ENCODE peak calls at places on chromosomes 12 and 14, in nine cellular contexts. N is GM12891, V is stomach, D is HL-60, H is H1, I is SK-N-SH, W is transverse colon, X is breast epithelium, F is HCT116. A is an unnamed sample.

GRCh38 chr12:80712866-80713265 is 3.8 kb upstream of the MYF5 start:
- DNase-seq in N (no peak), D (no peak), W (no peak), F (no peak), H (no peak), V (no peak), X (no peak), I (no peak), A (no peak)

GRCh38 chr14:67390135-67390534 is 21.8 kb downstream of the PLEK2 start:
- DNase-seq in X (no peak), H (no peak), F (no peak), I (no peak), D (no peak), W (no peak), N (no peak), V (no peak), A (no peak)

GRCh38 chr14:60915781-60916180 is 65.1 kb downstream of the TRMT5 start:
- DNase-seq in D (no peak), F (no peak), I (no peak), N (no peak), H (no peak), W (no peak), V (no peak), X (no peak), A (no peak)

GRCh38 chr12:124660846-124661245 is 93.4 kb upstream of the NCOR2 start:
- DNase-seq in V (no peak), I (no peak), W (no peak), F (no peak), D (no peak), H (no peak), N (no peak), X (no peak), A (no peak)

GRCh38 chr12:102702447-102703114 is 214.5 kb downstream of the PAH start:
- DNase-seq in V (peak), D (peak), I (peak), H (no peak), F (peak), X (no peak), W (peak), N (peak), A (no peak)

GRCh38 chr14:89617142-89617460 is 200.1 kb upstream of the FOXN3 start:
- DNase-seq in N (no peak), W (no peak), V (no peak), I (no peak), D (no peak), F (no peak), H (no peak), X (no peak), A (no peak)

GRCh38 chr12:31950088-31950487 is 9.1 kb upstream of the RESF1 start:
- DNase-seq in H (no peak), N (no peak), I (no peak), D (no peak), X (no peak), F (no peak), V (no peak), W (no peak), A (no peak)

GRCh38 chr14:42480235-42480634 is 873.6 kb downstream of the LRFN5 start:
- DNase-seq in N (no peak), I (no peak), V (no peak), D (no peak), H (no peak), X (no peak), F (no peak), W (no peak), A (no peak)

GRCh38 chr12:65464930-65465329 is 186.4 kb downstream of the MSRB3 start:
- DNase-seq in H (no peak), D (no peak), W (peak), V (no peak), X (no peak), I (no peak), F (no peak), N (no peak), A (no peak)

GRCh38 chr12:8027856-8028255 is 4.7 kb upstream of the FOXJ2 start:
- DNase-seq in V (no peak), H (no peak), I (no peak), N (no peak), X (no peak), D (no peak), F (no peak), W (no peak), A (no peak)

GRCh38 chr12:8028267-8028666 is 4.2 kb upstream of the FOXJ2 start:
- DNase-seq in X (no peak), W (no peak), I (no peak), N (no peak), H (no peak), F (no peak), D (no peak), V (no peak), A (no peak)

GRCh38 chr12:8031872-8032241 is 659 bp upstream of the FOXJ2 start:
- DNase-seq in X (no peak), D (no peak), F (no peak), H (no peak), V (no peak), I (no peak), W (no peak), N (no peak), A (no peak)

GRCh38 chr12:8030189-8030588 is 2.3 kb upstream of the FOXJ2 start:
- DNase-seq in D (no peak), N (no peak), F (no peak), V (no peak), I (no peak), H (no peak), X (no peak), W (no peak), A (no peak)

DNA sequence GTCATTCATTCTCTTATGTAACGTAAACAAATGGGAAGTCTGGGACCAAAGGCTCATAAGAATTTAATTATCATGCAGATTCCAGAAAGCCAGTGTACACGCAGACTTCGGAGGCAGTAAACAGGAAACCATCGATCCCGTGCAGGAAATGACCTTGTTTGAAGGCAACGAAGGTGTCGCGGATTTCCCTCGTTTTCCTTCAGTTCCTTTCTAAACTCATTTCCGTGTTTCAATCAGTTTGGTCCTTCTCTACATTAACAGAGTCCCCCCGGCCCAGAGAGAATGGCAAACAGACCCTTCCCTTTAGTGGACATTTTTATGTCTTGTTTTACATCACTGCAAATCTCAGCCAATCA is 6.3 kb upstream of the FOXJ2 start:
- DNase-seq in I (no peak), X (no peak), N (no peak), V (no peak), H (no peak), D (no peak), W (no peak), F (no peak), A (no peak)
- TF ChIP-seq POLR2AphosphoS5 in I (peak), X (no peak), N (peak), V (no peak), H (peak), D (no peak), W (peak), F (peak), A (peak)

GRCh38 chr12:49200882-49201594 is 12.2 kb upstream of the TUBA1A start:
- DNase-seq in V (no peak), X (no peak), W (no peak), H (no peak), D (peak), N (peak), F (peak), I (peak), A (peak)

GRCh38 chr12:49206389-49206788 is 17.5 kb upstream of the TUBA1A start:
- DNase-seq in X (no peak), F (no peak), H (no peak), W (no peak), N (no peak), V (no peak), D (no peak), I (no peak), A (no peak)

GRCh38 chr12:49198431-49199155 is 9.7 kb upstream of the TUBA1A start:
- DNase-seq in D (no peak), X (no peak), N (no peak), W (no peak), V (no peak), F (no peak), I (peak), H (no peak), A (no peak)

GRCh38 chr12:49201595-49202295 is 12.9 kb upstream of the TUBA1A start:
- DNase-seq in N (no peak), X (no peak), I (peak), F (no peak), H (no peak), W (no peak), D (peak), V (no peak), A (no peak)
- TF ChIP-seq POLR2AphosphoS5 in N (no peak), X (no peak), I (peak), F (no peak), H (no peak), W (no peak), D (no peak), V (no peak), A (no peak)

GRCh38 chr12:29796823-29797263 is 13.1 kb upstream of the TMTC1 start:
- DNase-seq in H (no peak), F (peak), D (no peak), N (no peak), I (no peak), V (no peak), X (no peak), W (peak), A (no peak)
- TF ChIP-seq POLR2AphosphoS5 in H (no peak), F (no peak), D (no peak), N (no peak), I (no peak), V (peak), X (no peak), W (peak), A (no peak)

GRCh38 chr14:100571837-100572236 is 15.4 kb downstream of the BEGAIN start:
- DNase-seq in V (no peak), H (no peak), W (no peak), I (no peak), F (no peak), N (no peak), D (no peak), X (no peak), A (no peak)

GRCh38 chr14:100575266-100575995 is 11.8 kb downstream of the BEGAIN start:
- DNase-seq in F (no peak), H (no peak), D (no peak), N (no peak), V (no peak), W (no peak), X (no peak), I (no peak), A (no peak)

GRCh38 chr14:100573009-100573756 is 14.0 kb downstream of the BEGAIN start:
- DNase-seq in H (no peak), I (peak), W (no peak), D (no peak), F (no peak), V (no peak), X (no peak), N (no peak), A (no peak)

GRCh38 chr14:100574642-100575031 is 12.6 kb downstream of the BEGAIN start:
- DNase-seq in D (no peak), N (no peak), I (no peak), H (no peak), V (no peak), F (no peak), W (no peak), X (no peak), A (no peak)

DNA sequence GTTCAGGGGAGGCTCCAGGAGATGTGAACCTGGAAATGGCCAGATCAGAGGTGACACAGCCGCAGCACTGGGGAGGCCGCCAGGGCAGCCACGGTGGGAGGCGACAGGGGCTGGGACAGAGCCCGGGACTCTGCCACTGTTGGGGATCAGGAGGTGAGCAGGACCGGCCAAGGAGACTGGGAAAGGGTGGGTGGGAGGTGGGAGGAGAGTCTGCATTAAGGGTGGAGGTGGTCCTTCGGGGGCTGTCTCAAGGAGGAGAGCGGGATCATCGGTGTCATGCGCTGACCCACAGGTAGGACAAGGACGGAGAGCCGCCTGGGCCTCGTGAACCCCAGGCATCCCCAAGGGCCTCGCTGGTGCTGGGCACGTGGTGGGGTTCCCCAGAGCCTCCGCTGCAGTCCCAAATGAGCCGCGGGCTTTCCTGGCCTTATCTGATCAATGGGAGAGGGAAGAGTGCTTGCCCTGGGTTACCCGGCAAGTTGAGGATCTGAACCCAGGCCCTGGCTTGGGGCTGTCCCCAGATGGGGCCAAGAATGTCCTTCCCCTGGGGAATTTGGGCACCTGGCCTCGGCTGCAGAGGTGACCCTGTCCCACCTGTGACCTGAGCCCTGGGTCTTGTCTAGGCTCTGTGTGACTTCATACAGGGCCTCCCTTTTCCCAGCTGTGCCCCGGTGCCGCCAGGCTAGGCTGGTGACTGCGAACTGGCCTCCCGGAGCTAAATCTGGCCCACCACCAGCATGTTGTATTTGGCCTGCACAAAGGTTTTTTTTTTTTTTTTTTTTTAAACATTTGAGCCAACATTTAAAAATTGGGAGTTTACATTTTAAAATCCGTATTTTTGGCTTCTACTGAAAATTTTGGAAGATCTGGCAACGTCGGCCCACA is 13.2 kb downstream of the BEGAIN start:
- DNase-seq in H (no peak), D (no peak), X (no peak), V (no peak), F (no peak), N (no peak), W (no peak), I (peak), A (no peak)
- TF ChIP-seq POLR2AphosphoS5 in H (no peak), D (no peak), X (no peak), V (no peak), F (no peak), N (no peak), W (no peak), I (no peak), A (no peak)

A was measured in GM12878.